ENCODE peak calls at places on chromosomes 6 and 20, in ten cellular contexts. Z, O, E, B, J, H, Q, W, D and G are unnamed samples. For H3K4me1, the result is how much of the 10 kb centered on the place peaks cover.

GRCh38 chr6:168734523-168734922 is 293.5 kb downstream of the SMOC2 start:
- DNase-seq in Z (no peak), O (no peak), E (no peak), B (no peak), J (no peak), H (no peak), Q (no peak), W (no peak), D (no peak), G (no peak)

GRCh38 chr6:117605169-117605826 is 3.0 kb upstream of the GOPC start:
- DNase-seq in Z (peak), O (no peak), E (peak), B (peak), J (no peak), H (no peak), Q (no peak), W (peak), D (peak), G (no peak)

GRCh38 chr6:25635886-25636317 is 16.1 kb upstream of the SCGN start:
- DNase-seq in Z (peak), O (no peak), E (no peak), B (no peak), J (no peak), H (no peak), Q (no peak), W (no peak), D (no peak), G (no peak)

GRCh38 chr6:72316675-72317380 is 305.0 kb upstream of the KCNQ5 start:
- DNase-seq in Z (no peak), O (peak), E (no peak), B (no peak), J (peak), H (peak), Q (no peak), W (no peak), D (no peak), G (no peak)

GRCh38 chr20:24780648-24781047 is 168.4 kb upstream of the CST7 start:
- DNase-seq in Z (peak), O (peak), E (peak), B (no peak), J (no peak), H (peak), Q (no peak), W (no peak), D (no peak), G (peak)

GRCh38 chr20:61926253-61926613 is 139.4 kb downstream of the TAF4 start:
- DNase-seq in Z (no peak), O (peak), E (no peak), B (no peak), J (peak), H (peak), Q (no peak), W (no peak), D (no peak), G (no peak)

GRCh38 chr6:30202366-30202765 is 10.8 kb downstream of the TRIM26 start:
- DNase-seq in Z (no peak), O (no peak), E (no peak), B (no peak), J (no peak), H (no peak), Q (no peak), W (no peak), D (no peak), G (no peak)

GRCh38 chr6:168408504-168409136 is 32.4 kb upstream of the SMOC2 start:
- DNase-seq in Z (no peak), O (no peak), E (no peak), B (no peak), J (no peak), H (no peak), Q (no peak), W (no peak), D (no peak), G (peak)

GRCh38 chr20:32906200-32906599 is 47.5 kb downstream of the EFCAB8 start:
- DNase-seq in Z (no peak), O (peak), E (no peak), B (no peak), J (no peak), H (no peak), Q (no peak), W (no peak), D (no peak), G (no peak)

GRCh38 chr20:55947701-55948100 is 57.6 kb downstream of the CBLN4 start:
- DNase-seq in Z (no peak), O (no peak), E (no peak), B (no peak), J (no peak), H (no peak), Q (no peak), W (no peak), D (no peak), G (no peak)

GRCh38 chr6:76742919-76743318 is 670.5 kb upstream of the IMPG1 start:
- DNase-seq in Z (no peak), O (no peak), E (no peak), B (no peak), J (no peak), H (no peak), Q (no peak), W (no peak), D (no peak), G (no peak)

GRCh38 chr6:31139599-31139998 is 733 bp upstream of the PSORS1C2 start:
- DNase-seq in Z (no peak), O (no peak), E (no peak), B (no peak), J (no peak), H (no peak), Q (no peak), W (no peak), D (no peak), G (no peak)

GRCh38 chr20:6696001-6696400 is 71.5 kb upstream of the BMP2 start:
- DNase-seq in Z (no peak), O (no peak), E (no peak), B (no peak), J (no peak), H (no peak), Q (no peak), W (no peak), D (no peak), G (no peak)

GRCh38 chr6:166615059-166615770 is 11.8 kb downstream of the RPS6KA2 start:
- DNase-seq in Z (no peak), O (peak), E (no peak), B (peak), J (no peak), H (no peak), Q (no peak), W (no peak), D (no peak), G (no peak)

GRCh38 chr20:13220857-13221297 is at the start of gene ISM1:
- DNase-seq in Z (no peak), O (peak), E (no peak), B (peak), J (peak), H (no peak), Q (no peak), W (peak), D (no peak), G (no peak)

GRCh38 chr6:85126448-85127178 is 323.3 kb upstream of the NT5E start:
- DNase-seq in Z (peak), O (peak), E (peak), B (peak), J (no peak), H (no peak), Q (peak), W (peak), D (peak), G (peak)

GRCh38 chr20:52572687-52573086 is 381.1 kb upstream of the ZFP64 start:
- DNase-seq in Z (no peak), O (no peak), E (no peak), B (no peak), J (no peak), H (no peak), Q (no peak), W (no peak), D (peak), G (no peak)

GRCh38 chr20:46361386-46361785 is 45.0 kb downstream of the ELMO2 start:
- DNase-seq in Z (no peak), O (no peak), E (no peak), B (no peak), J (no peak), H (no peak), Q (no peak), W (no peak), D (no peak), G (no peak)

GRCh38 chr6:116083052-116083451 is 17.6 kb upstream of the NT5DC1 start:
- DNase-seq in Z (no peak), O (no peak), E (no peak), B (no peak), J (no peak), H (no peak), Q (no peak), W (no peak), D (no peak), G (no peak)

GRCh38 chr20:50172347-50173013 is 18.1 kb upstream of the CEBPB start:
- DNase-seq in Z (peak), O (peak), E (no peak), B (peak), J (peak), H (peak), Q (peak), W (peak), D (peak), G (peak)

GRCh38 chr6:111750753-111751684 is 122.2 kb downstream of the FYN start:
- DNase-seq in Z (no peak), O (no peak), E (peak), B (peak), J (no peak), H (no peak), Q (no peak), W (no peak), D (no peak), G (no peak)

GRCh38 chr6:25017486-25017885 is 81.7 kb upstream of the RIPOR2 start:
- DNase-seq in Z (no peak), O (no peak), E (peak), B (no peak), J (no peak), H (no peak), Q (no peak), W (no peak), D (no peak), G (no peak)

GRCh38 chr6:169752074-169752623 is 727 bp downstream of the ERMARD start:
- DNase-seq in Z (no peak), O (no peak), E (peak), B (peak), J (no peak), H (no peak), Q (no peak), W (no peak), D (no peak), G (no peak)

GRCh38 chr20:62523473-62524203 is 47.8 kb upstream of the GATA5 start:
- DNase-seq in Z (peak), O (no peak), E (no peak), B (no peak), J (no peak), H (no peak), Q (no peak), W (no peak), D (no peak), G (no peak)

GRCh38 chr6:45715508-45715803 is 300.2 kb downstream of the CLIC5 start:
- DNase-seq in Z (no peak), O (no peak), E (no peak), B (no peak), J (no peak), H (no peak), Q (no peak), W (no peak), D (no peak), G (no peak)

GRCh38 chr6:154995241-154996162 is at the start of gene TIAM2:
- DNase-seq in Z (no peak), O (peak), E (no peak), B (peak), J (peak), H (no peak), Q (no peak), W (peak), D (no peak), G (no peak)

GRCh38 chr20:6683346-6683977 is 84.0 kb upstream of the BMP2 start:
- DNase-seq in Z (no peak), O (no peak), E (no peak), B (no peak), J (no peak), H (no peak), Q (no peak), W (no peak), D (no peak), G (no peak)

GRCh38 chr20:52193886-52194545 is 2.4 kb upstream of the ZFP64 start:
- DNase-seq in Z (no peak), O (no peak), E (no peak), B (no peak), J (no peak), H (no peak), Q (no peak), W (no peak), D (no peak), G (no peak)

GRCh38 chr6:46745973-46746372 is 760 bp upstream of the ANKRD66 start:
- DNase-seq in Z (no peak), O (no peak), E (no peak), B (no peak), J (no peak), H (no peak), Q (no peak), W (no peak), D (no peak), G (no peak)
- H3K4me1 ChIP-seq in Z (under half), O (under half), E (under half), B (under half), J (under half), H (under half), Q (under half), W (under half), D (under half), G (under half)

GRCh38 chr6:33276864-33277662 is at the start of gene B3GALT4:
- DNase-seq in Z (no peak), O (peak), E (peak), B (peak), J (peak), H (no peak), Q (peak), W (peak), D (peak), G (peak)
- H3K4me1 ChIP-seq in Z (under half), O (under half), E (half or more), B (under half), J (under half), H (under half), Q (under half), W (under half), D (under half), G (half or more)

DNA sequence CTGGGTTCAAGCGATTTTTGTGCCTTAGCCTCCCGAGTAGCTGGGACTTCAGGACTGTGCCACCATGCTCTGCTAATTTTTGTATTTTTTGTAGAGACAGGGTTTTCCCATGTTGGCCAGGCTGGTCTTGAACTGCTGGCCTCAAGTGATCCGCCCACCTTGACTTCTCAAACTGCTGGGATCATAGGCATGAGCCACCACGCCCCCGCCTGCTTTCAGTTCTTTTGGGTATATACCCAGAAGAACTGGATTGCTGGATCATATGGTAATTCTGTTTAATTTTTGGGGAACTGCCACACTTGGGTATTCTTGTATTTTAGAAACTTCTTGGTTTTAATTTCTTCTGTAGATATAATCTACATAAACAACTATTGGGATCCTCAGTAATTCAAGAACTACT is 17.0 kb downstream of the CDS2 start:
- DNase-seq in Z (no peak), O (no peak), E (no peak), B (no peak), J (no peak), H (no peak), Q (no peak), W (no peak), D (no peak), G (no peak)
- H3K4me1 ChIP-seq in Z (under half), O (half or more), E (under half), B (under half), J (under half), H (under half), Q (under half), W (under half), D (under half), G (under half)

DNA sequence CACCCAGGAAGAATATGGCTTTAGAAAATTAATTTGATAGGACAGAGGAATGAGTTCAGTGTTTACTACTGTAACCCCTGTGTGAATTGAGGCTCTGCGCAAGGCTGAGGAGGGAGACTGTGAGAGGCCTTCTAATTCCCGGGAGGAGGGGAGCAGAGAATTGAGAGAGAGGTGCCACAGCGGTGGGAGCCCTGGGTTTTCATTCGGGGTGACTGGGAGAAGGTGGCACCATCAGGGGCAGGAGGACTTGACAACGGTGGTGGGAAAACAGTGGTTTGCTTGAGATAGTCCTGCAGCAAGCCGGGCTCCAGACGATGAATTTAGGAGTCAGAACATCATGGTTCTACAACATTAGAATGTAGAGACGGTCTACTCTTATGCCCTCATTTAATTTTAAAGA is 9.2 kb downstream of the DUSP22 start:
- DNase-seq in Z (no peak), O (no peak), E (no peak), B (no peak), J (no peak), H (no peak), Q (no peak), W (no peak), D (no peak), G (peak)
- H3K4me1 ChIP-seq in Z (under half), O (under half), E (half or more), B (under half), J (under half), H (under half), Q (under half), W (under half), D (under half), G (under half)

GRCh38 chr6:36917541-36918193 is 31.9 kb downstream of the C6orf89 start:
- DNase-seq in Z (no peak), O (peak), E (no peak), B (no peak), J (no peak), H (no peak), Q (no peak), W (no peak), D (peak), G (no peak)
- H3K4me1 ChIP-seq in Z (under half), O (under half), E (under half), B (under half), J (under half), H (under half), Q (under half), W (under half), D (under half), G (under half)

GRCh38 chr20:63540417-63541186 is 3.4 kb upstream of the PTK6 start:
- DNase-seq in Z (no peak), O (no peak), E (no peak), B (peak), J (no peak), H (peak), Q (no peak), W (no peak), D (no peak), G (no peak)

GRCh38 chr20:63542696-63543095 is 4.9 kb downstream of the SRMS start:
- DNase-seq in Z (no peak), O (no peak), E (no peak), B (no peak), J (no peak), H (peak), Q (no peak), W (no peak), D (no peak), G (no peak)

GRCh38 chr20:63542031-63542559 is 4.9 kb upstream of the PTK6 start:
- DNase-seq in Z (no peak), O (no peak), E (no peak), B (no peak), J (no peak), H (peak), Q (no peak), W (no peak), D (no peak), G (no peak)

GRCh38 chr20:63539441-63540370 is 2.5 kb upstream of the PTK6 start:
- DNase-seq in Z (no peak), O (no peak), E (no peak), B (no peak), J (no peak), H (peak), Q (no peak), W (no peak), D (no peak), G (no peak)

DNA sequence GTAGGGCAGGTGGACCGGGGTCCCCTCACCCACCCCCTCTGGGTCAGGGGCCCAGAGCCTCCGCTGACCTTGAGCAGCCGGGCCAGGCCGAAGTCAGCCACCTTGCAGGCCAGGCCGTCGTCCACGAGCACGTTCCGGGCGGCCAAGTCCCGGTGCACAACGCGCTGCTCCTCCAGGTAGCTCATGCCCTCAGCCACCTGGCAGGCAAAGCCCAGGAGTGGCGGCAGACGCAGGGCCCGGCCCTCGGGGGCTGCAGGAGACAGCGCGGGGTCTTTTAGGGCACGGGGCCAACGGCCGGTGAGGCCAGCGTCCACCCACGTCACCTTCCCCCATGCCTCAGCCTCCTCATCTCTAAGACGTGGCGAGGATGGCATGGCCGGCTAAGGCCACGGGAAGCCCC is 4.2 kb upstream of the PTK6 start:
- DNase-seq in Z (no peak), O (no peak), E (no peak), B (no peak), J (no peak), H (peak), Q (no peak), W (no peak), D (no peak), G (no peak)
- H3K4me1 ChIP-seq in Z (under half), O (under half), E (under half), B (under half), J (under half), H (under half), Q (under half), W (under half), D (under half), G (half or more)

DNA sequence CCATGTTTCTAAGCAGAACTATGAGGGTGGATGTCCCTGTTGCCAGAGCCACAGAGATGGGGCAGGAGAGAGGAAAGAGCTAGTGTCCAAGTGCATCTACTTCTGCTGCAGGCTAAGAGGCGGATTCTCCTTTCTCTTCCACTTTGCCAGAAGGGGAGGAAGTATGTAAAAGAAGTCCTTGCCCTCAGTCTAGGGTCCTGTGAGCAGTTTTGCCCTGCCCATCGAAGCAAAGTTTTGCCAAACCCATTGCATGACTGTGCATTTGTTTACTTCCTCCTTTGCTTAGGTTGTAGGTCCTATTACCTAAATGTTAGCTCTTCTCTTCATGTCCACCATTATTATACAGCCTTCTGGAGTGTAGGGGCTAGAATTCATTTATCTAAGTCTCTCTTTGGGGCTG is 106.2 kb upstream of the ARMC2 start:
- DNase-seq in Z (no peak), O (no peak), E (peak), B (no peak), J (no peak), H (no peak), Q (no peak), W (no peak), D (no peak), G (no peak)
- H3K4me1 ChIP-seq in Z (under half), O (under half), E (under half), B (under half), J (under half), H (under half), Q (under half), W (under half), D (under half), G (under half)